ENCODE peak calls at places on chromosome 7, in six cellular contexts. One of them, this sample, is unnamed.

GRCh38 chr7:26653430-26653911 is 210.9 kb downstream of the SKAP2 start:
- DNase-seq in body of pancreas: peak
- DNase-seq in fibroblast of pulmonary artery: peak
- DNase-seq in adrenal gland: peak
- DNase-seq in H9: no peak
- DNase-seq in kidney epithelial cell: no peak
- DNase-seq in this sample: no peak

GRCh38 chr7:107387573-107388219 is 82.2 kb upstream of the GPR22 start:
- DNase-seq in H9: no peak
- DNase-seq in kidney epithelial cell: peak
- DNase-seq in body of pancreas: no peak
- DNase-seq in fibroblast of pulmonary artery: peak
- DNase-seq in adrenal gland: no peak
- DNase-seq in this sample: no peak

GRCh38 chr7:134364619-134365037 is 47.9 kb upstream of the SLC35B4 start:
- DNase-seq in H9: no peak
- DNase-seq in adrenal gland: no peak
- DNase-seq in kidney epithelial cell: peak
- DNase-seq in fibroblast of pulmonary artery: peak
- DNase-seq in body of pancreas: no peak
- DNase-seq in this sample: no peak

GRCh38 chr7:29807179-29807841 is 1.0 kb downstream of the WIPF3 start:
- DNase-seq in H9: peak
- DNase-seq in adrenal gland: peak
- DNase-seq in kidney epithelial cell: no peak
- DNase-seq in body of pancreas: peak
- DNase-seq in fibroblast of pulmonary artery: no peak
- DNase-seq in this sample: no peak

GRCh38 chr7:92868683-92869293 is 32.4 kb upstream of the CDK6 start:
- DNase-seq in body of pancreas: no peak
- DNase-seq in H9: no peak
- DNase-seq in fibroblast of pulmonary artery: no peak
- DNase-seq in adrenal gland: no peak
- DNase-seq in kidney epithelial cell: no peak
- DNase-seq in this sample: no peak

GRCh38 chr7:56062382-56062781 is 1.7 kb upstream of the SUMF2 start:
- DNase-seq in kidney epithelial cell: no peak
- DNase-seq in H9: no peak
- DNase-seq in adrenal gland: no peak
- DNase-seq in fibroblast of pulmonary artery: peak
- DNase-seq in body of pancreas: no peak
- DNase-seq in this sample: no peak

GRCh38 chr7:127780489-127780888 is 128.5 kb downstream of the SND1 start:
- DNase-seq in adrenal gland: no peak
- DNase-seq in H9: no peak
- DNase-seq in body of pancreas: no peak
- DNase-seq in fibroblast of pulmonary artery: no peak
- DNase-seq in kidney epithelial cell: no peak
- DNase-seq in this sample: no peak

GRCh38 chr7:13834328-13834761 is 155.1 kb downstream of the ETV1 start:
- DNase-seq in H9: no peak
- DNase-seq in kidney epithelial cell: no peak
- DNase-seq in fibroblast of pulmonary artery: no peak
- DNase-seq in adrenal gland: no peak
- DNase-seq in body of pancreas: no peak
- DNase-seq in this sample: no peak

GRCh38 chr7:77587276-77587675 is 50.2 kb downstream of the PTPN12 start:
- DNase-seq in adrenal gland: no peak
- DNase-seq in body of pancreas: no peak
- DNase-seq in fibroblast of pulmonary artery: no peak
- DNase-seq in H9: no peak
- DNase-seq in kidney epithelial cell: no peak
- DNase-seq in this sample: no peak

GRCh38 chr7:38186593-38187314 is 8.7 kb downstream of the STARD3NL start:
- DNase-seq in body of pancreas: no peak
- DNase-seq in adrenal gland: no peak
- DNase-seq in fibroblast of pulmonary artery: peak
- DNase-seq in H9: no peak
- DNase-seq in kidney epithelial cell: peak
- DNase-seq in this sample: no peak

GRCh38 chr7:121132940-121133339 is 144.4 kb downstream of the CPED1 start:
- DNase-seq in body of pancreas: no peak
- DNase-seq in H9: no peak
- DNase-seq in adrenal gland: no peak
- DNase-seq in kidney epithelial cell: no peak
- DNase-seq in fibroblast of pulmonary artery: no peak
- DNase-seq in this sample: no peak

GRCh38 chr7:98085674-98086073 is 21.0 kb upstream of the LMTK2 start:
- DNase-seq in H9: no peak
- DNase-seq in kidney epithelial cell: no peak
- DNase-seq in fibroblast of pulmonary artery: no peak
- DNase-seq in adrenal gland: no peak
- DNase-seq in body of pancreas: no peak
- DNase-seq in this sample: no peak

GRCh38 chr7:68729361-68729760 is 868.9 kb upstream of the AUTS2 start:
- DNase-seq in fibroblast of pulmonary artery: no peak
- DNase-seq in kidney epithelial cell: no peak
- DNase-seq in H9: no peak
- DNase-seq in adrenal gland: no peak
- DNase-seq in body of pancreas: no peak
- DNase-seq in this sample: no peak

GRCh38 chr7:120819861-120820260 is 38.1 kb downstream of the TSPAN12 start:
- DNase-seq in kidney epithelial cell: no peak
- DNase-seq in body of pancreas: no peak
- DNase-seq in fibroblast of pulmonary artery: no peak
- DNase-seq in H9: no peak
- DNase-seq in adrenal gland: no peak
- DNase-seq in this sample: no peak

GRCh38 chr7:106346678-106347217 is 62.0 kb upstream of the NAMPT start:
- DNase-seq in body of pancreas: no peak
- DNase-seq in fibroblast of pulmonary artery: peak
- DNase-seq in adrenal gland: no peak
- DNase-seq in kidney epithelial cell: peak
- DNase-seq in H9: no peak
- DNase-seq in this sample: peak

GRCh38 chr7:81584667-81585066 is 185.2 kb downstream of the HGF start:
- DNase-seq in fibroblast of pulmonary artery: peak
- DNase-seq in H9: no peak
- DNase-seq in kidney epithelial cell: no peak
- DNase-seq in adrenal gland: no peak
- DNase-seq in body of pancreas: no peak
- DNase-seq in this sample: no peak

GRCh38 chr7:49783446-49783845 is 10.0 kb downstream of the VWC2 start:
- DNase-seq in adrenal gland: no peak
- DNase-seq in body of pancreas: no peak
- DNase-seq in fibroblast of pulmonary artery: no peak
- DNase-seq in H9: no peak
- DNase-seq in kidney epithelial cell: no peak
- DNase-seq in this sample: no peak

GRCh38 chr7:918441-919113 is 35.9 kb downstream of the ADAP1 start:
- DNase-seq in H9: no peak
- DNase-seq in fibroblast of pulmonary artery: no peak
- DNase-seq in body of pancreas: peak
- DNase-seq in adrenal gland: peak
- DNase-seq in kidney epithelial cell: no peak
- DNase-seq in this sample: peak

GRCh38 chr7:129376076-129376777 is 58.0 kb upstream of the STRIP2 start:
- DNase-seq in body of pancreas: peak
- DNase-seq in fibroblast of pulmonary artery: peak
- DNase-seq in H9: no peak
- DNase-seq in kidney epithelial cell: no peak
- DNase-seq in adrenal gland: no peak
- DNase-seq in this sample: no peak

GRCh38 chr7:76191783-76192240 is 9.9 kb upstream of the SRRM3 start:
- DNase-seq in H9: peak
- DNase-seq in body of pancreas: no peak
- DNase-seq in adrenal gland: no peak
- DNase-seq in fibroblast of pulmonary artery: peak
- DNase-seq in kidney epithelial cell: no peak
- DNase-seq in this sample: no peak

GRCh38 chr7:157668221-157668883 is 331.5 kb downstream of the DNAJB6 start:
- DNase-seq in H9: no peak
- DNase-seq in fibroblast of pulmonary artery: no peak
- DNase-seq in kidney epithelial cell: no peak
- DNase-seq in adrenal gland: no peak
- DNase-seq in body of pancreas: no peak
- DNase-seq in this sample: no peak

GRCh38 chr7:94561841-94562514 is 52.4 kb downstream of the CASD1 start:
- DNase-seq in adrenal gland: no peak
- DNase-seq in H9: no peak
- DNase-seq in body of pancreas: no peak
- DNase-seq in kidney epithelial cell: no peak
- DNase-seq in fibroblast of pulmonary artery: peak
- DNase-seq in this sample: no peak

GRCh38 chr7:128793184-128793552 is 1.4 kb downstream of the CCDC136 start:
- DNase-seq in adrenal gland: no peak
- DNase-seq in H9: no peak
- DNase-seq in kidney epithelial cell: no peak
- DNase-seq in fibroblast of pulmonary artery: no peak
- DNase-seq in body of pancreas: no peak
- DNase-seq in this sample: no peak

GRCh38 chr7:75729851-75730274 is 8.9 kb downstream of the HIP1 start:
- DNase-seq in adrenal gland: no peak
- DNase-seq in H9: peak
- DNase-seq in kidney epithelial cell: no peak
- DNase-seq in fibroblast of pulmonary artery: no peak
- DNase-seq in body of pancreas: no peak
- DNase-seq in this sample: no peak

GRCh38 chr7:155814569-155815276 is 2.5 kb upstream of the SHH start:
- DNase-seq in H9: no peak
- DNase-seq in adrenal gland: no peak
- DNase-seq in body of pancreas: no peak
- DNase-seq in kidney epithelial cell: no peak
- DNase-seq in fibroblast of pulmonary artery: no peak
- DNase-seq in this sample: peak

GRCh38 chr7:47383064-47383463 is 198.8 kb downstream of the TNS3 start:
- DNase-seq in adrenal gland: no peak
- DNase-seq in H9: no peak
- DNase-seq in fibroblast of pulmonary artery: no peak
- DNase-seq in body of pancreas: no peak
- DNase-seq in kidney epithelial cell: no peak
- DNase-seq in this sample: no peak

GRCh38 chr7:105773030-105773460 is 103.4 kb downstream of the ATXN7L1 start:
- DNase-seq in body of pancreas: no peak
- DNase-seq in H9: peak
- DNase-seq in kidney epithelial cell: no peak
- DNase-seq in fibroblast of pulmonary artery: no peak
- DNase-seq in adrenal gland: no peak
- DNase-seq in this sample: no peak

DNA sequence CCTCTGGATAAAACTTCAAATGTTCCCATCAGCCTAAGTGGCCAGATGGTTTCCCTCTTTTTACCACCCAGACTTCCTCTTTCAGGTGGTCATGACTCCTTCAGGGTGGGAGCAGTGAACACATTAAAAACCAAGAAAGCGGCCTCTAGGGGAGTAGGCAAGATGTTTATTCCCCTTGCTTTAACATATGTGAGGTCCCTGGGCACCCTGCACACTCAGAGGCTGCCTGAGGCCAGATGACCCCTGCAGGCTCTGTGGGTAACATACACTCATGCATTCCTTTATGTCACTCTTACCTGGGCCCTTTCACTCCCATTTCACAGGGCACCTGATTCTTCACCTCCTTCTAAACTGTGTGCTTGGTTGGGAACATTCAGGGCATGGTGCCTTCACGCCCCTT is 357.4 kb downstream of the ABCA13 start:
- DNase-seq in adrenal gland: no peak
- DNase-seq in H9: peak
- DNase-seq in kidney epithelial cell: no peak
- DNase-seq in body of pancreas: no peak
- DNase-seq in fibroblast of pulmonary artery: no peak
- DNase-seq in this sample: no peak
- TF ChIP-seq CTCF in adrenal gland: no peak
- TF ChIP-seq CTCF in H9: peak
- TF ChIP-seq CTCF in kidney epithelial cell: no peak
- TF ChIP-seq CTCF in body of pancreas: no peak
- TF ChIP-seq CTCF in fibroblast of pulmonary artery: no peak
- TF ChIP-seq CTCF in this sample: no peak

DNA sequence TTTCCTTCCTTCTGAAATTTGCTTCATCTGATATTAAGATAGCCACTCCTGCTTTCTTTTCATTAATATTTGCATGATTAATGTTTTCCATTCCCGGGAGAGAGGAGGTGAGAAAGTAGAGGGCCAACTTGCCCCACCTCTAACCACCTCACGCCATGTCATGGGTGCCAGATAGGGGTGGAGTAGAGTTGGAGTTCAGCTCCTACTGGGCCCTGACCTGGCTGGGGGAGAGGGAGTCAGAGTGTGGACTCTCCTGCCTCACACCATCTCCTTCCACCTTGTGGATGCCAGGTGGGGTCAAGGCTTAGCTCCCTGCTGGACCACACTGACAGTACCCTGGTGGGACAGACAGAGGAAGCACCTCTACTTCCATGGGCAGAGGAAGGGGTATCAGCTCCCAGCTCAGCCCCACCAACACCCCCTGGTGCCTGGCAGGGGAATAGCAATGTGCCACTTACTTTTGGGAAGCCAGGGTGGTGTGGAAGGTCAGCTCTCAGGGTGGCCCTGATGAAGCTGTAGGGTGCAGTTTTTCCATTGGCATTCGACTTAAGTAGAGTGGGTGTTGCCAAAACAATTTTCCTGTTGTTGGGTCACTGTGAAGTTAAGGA is 28.0 kb downstream of the CHST12 start:
- DNase-seq in H9: peak
- DNase-seq in adrenal gland: no peak
- DNase-seq in body of pancreas: peak
- DNase-seq in kidney epithelial cell: no peak
- DNase-seq in fibroblast of pulmonary artery: peak
- DNase-seq in this sample: no peak
- TF ChIP-seq CTCF in H9: peak
- TF ChIP-seq CTCF in adrenal gland: peak
- TF ChIP-seq CTCF in body of pancreas: peak
- TF ChIP-seq CTCF in kidney epithelial cell: peak
- TF ChIP-seq CTCF in fibroblast of pulmonary artery: peak
- TF ChIP-seq CTCF in this sample: peak

GRCh38 chr7:41599760-41600159 is 103.1 kb downstream of the INHBA start:
- DNase-seq in H9: peak
- DNase-seq in fibroblast of pulmonary artery: no peak
- DNase-seq in adrenal gland: no peak
- DNase-seq in body of pancreas: no peak
- DNase-seq in kidney epithelial cell: no peak
- DNase-seq in this sample: no peak
- TF ChIP-seq CTCF in H9: peak
- TF ChIP-seq CTCF in fibroblast of pulmonary artery: no peak
- TF ChIP-seq CTCF in adrenal gland: no peak
- TF ChIP-seq CTCF in body of pancreas: no peak
- TF ChIP-seq CTCF in kidney epithelial cell: peak
- TF ChIP-seq CTCF in this sample: no peak

DNA sequence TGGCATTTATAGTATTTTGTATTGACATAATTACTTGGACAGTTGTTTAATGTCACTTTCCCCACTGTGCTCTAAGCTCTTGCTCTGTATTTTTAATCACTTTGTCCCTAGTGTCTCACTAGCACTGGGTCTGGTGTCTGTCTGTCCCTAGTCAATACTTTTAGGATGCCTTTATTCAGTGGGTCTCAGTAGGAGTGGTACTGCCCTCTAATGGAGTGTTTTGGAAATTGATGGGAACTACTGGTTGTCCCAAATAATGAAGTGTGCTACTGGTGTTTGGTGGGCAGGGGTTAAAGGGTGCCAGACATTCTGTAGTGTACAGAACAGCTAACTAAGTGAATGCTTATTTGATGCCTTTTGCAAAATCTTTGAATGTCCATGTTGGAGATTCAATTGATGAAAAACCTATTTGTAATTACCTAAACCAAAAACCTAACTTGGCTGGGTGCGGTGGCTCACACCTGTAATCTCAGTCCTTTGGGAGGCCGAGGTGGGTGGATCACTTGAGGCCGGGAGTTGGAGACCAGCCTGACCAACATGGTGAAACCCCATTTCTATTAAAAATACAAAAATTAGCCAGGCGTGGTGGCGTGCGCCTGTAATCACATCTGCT is 33.3 kb downstream of the CDK14 start:
- DNase-seq in adrenal gland: no peak
- DNase-seq in kidney epithelial cell: no peak
- DNase-seq in H9: no peak
- DNase-seq in body of pancreas: no peak
- DNase-seq in fibroblast of pulmonary artery: peak
- DNase-seq in this sample: no peak
- TF ChIP-seq CTCF in adrenal gland: peak
- TF ChIP-seq CTCF in kidney epithelial cell: peak
- TF ChIP-seq CTCF in H9: peak
- TF ChIP-seq CTCF in body of pancreas: peak
- TF ChIP-seq CTCF in fibroblast of pulmonary artery: peak
- TF ChIP-seq CTCF in this sample: peak

This sample was measured in CD14-positive monocyte.